ENCODE peak calls at places on chromosomes 12 and 14, in four cellular contexts. W is A673, V is astrocyte, R is HCT116. A is an unnamed sample.

GRCh38 chr12:100403446-100403845 is 46.6 kb downstream of the SLC17A8 start:
- DNase-seq in W (no peak), V (peak; percentile 39), R (no peak), A (no peak)

GRCh38 chr12:51820721-51821422 is 27.6 kb downstream of the FIGNL2 start:
- DNase-seq in W (peak; percentile 78), V (peak; percentile 51), R (no peak), A (peak; percentile 2)

GRCh38 chr14:24690492-24690891 is 56.5 kb upstream of the GZMB start:
- DNase-seq in W (no peak), V (no peak), R (no peak), A (no peak)

GRCh38 chr14:39107624-39108023 is 4.6 kb upstream of the SEC23A start:
- DNase-seq in W (peak; percentile 48), V (peak; percentile 39), R (no peak), A (no peak)

GRCh38 chr14:22099942-22100763 is 426.5 kb upstream of the OR4E1 start:
- DNase-seq in W (peak; percentile 89), V (peak; percentile 3), R (peak; percentile 61), A (no peak)

GRCh38 chr14:51004801-51005526 is 60.7 kb upstream of the PYGL start:
- DNase-seq in W (no peak), V (peak; percentile 69), R (no peak), A (no peak)

GRCh38 chr14:104551851-104552737 is 27.5 kb upstream of the C14orf180 start:
- DNase-seq in W (no peak), V (no peak), R (no peak), A (no peak)

GRCh38 chr14:69749956-69750355 is 17.0 kb upstream of the SRSF5 start:
- DNase-seq in W (no peak), V (no peak), R (no peak), A (no peak)

GRCh38 chr12:6647083-6647604 is at the start of gene ACRBP:
- DNase-seq in W (peak; percentile 82), V (peak; percentile 35), R (no peak), A (no peak)

DNA sequence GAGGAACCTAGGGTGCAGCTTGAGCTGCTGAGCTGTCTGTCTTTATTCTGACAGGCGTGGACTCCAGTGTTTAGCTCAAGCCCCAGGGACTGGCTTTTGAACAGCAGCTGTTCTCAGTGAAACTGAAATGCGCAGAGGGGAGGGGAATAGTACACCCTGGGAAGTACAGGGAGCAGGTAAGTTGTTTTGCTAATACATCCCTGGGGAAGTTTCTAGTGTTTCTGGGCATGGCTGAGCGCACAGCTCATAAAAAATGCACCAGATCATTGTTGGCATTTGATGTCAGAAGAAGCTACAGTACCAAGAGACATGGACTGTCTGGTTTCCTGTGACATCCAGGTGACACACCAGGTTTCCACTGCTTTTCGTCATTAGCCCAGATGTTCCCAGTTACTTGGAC is 659.7 kb downstream of the DIO2 start:
- DNase-seq in W (no peak), V (no peak), R (no peak), A (no peak)
- TF ChIP-seq EZH2 in W (no peak), V (no peak), R (no peak), A (no peak)

DNA sequence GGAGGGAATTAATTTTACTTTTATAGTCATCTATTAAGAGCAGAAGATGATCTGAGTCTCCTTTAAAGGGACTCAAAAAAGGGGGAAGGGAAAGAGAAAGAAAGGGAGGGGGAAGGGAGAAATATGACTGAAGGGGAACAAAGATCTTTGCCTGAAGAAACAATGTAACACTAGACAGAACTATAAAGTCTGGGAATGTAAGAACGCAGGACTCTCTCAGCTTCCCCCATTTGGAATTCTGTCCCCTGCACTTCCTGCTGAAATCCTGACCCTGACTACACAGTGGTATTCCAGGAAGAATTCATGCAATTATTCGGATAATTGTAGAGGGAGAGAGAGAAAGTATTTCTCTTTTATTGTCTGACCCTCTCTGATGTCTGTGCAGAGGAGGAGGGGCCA is 8.6 kb upstream of the HOXC11 start:
- DNase-seq in W (no peak), V (no peak), R (no peak), A (no peak)
- TF ChIP-seq EZH2 in W (no peak), V (no peak), R (no peak), A (no peak)

GRCh38 chr12:114670257-114670955 is 13.6 kb downstream of the TBX3 start:
- DNase-seq in W (no peak), V (no peak), R (no peak), A (no peak)

GRCh38 chr12:114671321-114671663 is 12.7 kb downstream of the TBX3 start:
- DNase-seq in W (no peak), V (no peak), R (no peak), A (no peak)

GRCh38 chr12:114668151-114668891 is 15.7 kb downstream of the TBX3 start:
- DNase-seq in W (peak; percentile 62), V (peak; percentile 63), R (peak; percentile 61), A (no peak)

GRCh38 chr12:114668905-114669304 is 15.1 kb downstream of the TBX3 start:
- DNase-seq in W (no peak), V (no peak), R (no peak), A (no peak)

GRCh38 chr12:114669501-114670256 is 14.3 kb downstream of the TBX3 start:
- DNase-seq in W (no peak), V (no peak), R (no peak), A (no peak)
- TF ChIP-seq EZH2 in W (peak; percentile 34), V (peak; percentile 31), R (no peak), A (no peak)

GRCh38 chr12:112740387-112740934 is 51.1 kb upstream of the RPH3A start:
- DNase-seq in W (no peak), V (no peak), R (no peak), A (no peak)

GRCh38 chr12:112735296-112735695 is 56.3 kb upstream of the RPH3A start:
- DNase-seq in W (no peak), V (no peak), R (no peak), A (peak; percentile 64)

GRCh38 chr12:112738531-112738930 is 53.0 kb upstream of the RPH3A start:
- DNase-seq in W (no peak), V (no peak), R (no peak), A (no peak)

DNA sequence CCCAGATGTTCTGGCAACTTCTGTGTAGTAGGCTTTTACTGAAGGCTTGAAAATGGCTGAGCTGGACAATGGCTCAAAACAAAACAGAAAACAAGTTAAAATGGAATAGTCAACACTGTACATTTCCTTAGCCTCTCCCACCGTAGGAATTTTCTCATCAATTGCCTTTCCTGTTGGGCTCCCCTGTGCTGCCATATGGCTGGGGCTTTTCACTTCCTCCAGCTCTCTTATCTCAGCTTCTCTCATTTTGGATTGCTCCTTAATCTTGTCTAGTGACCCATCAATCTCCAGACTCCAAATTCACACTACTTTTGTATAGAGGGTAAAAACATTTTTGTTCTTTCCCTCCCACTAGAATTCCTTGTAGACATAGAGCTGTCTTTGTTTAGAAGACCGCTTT is 50.4 kb upstream of the RPH3A start:
- DNase-seq in W (peak; percentile 29), V (no peak), R (no peak), A (no peak)
- TF ChIP-seq EZH2 in W (no peak), V (no peak), R (no peak), A (no peak)

GRCh38 chr12:71439362-71439612 is 311 bp upstream of the LGR5 start:
- DNase-seq in W (no peak), V (no peak), R (no peak), A (no peak)

GRCh38 chr12:71438670-71439361 is 782 bp upstream of the LGR5 start:
- DNase-seq in W (peak; percentile 19), V (no peak), R (no peak), A (no peak)

GRCh38 chr12:71441350-71441748 is 1.8 kb downstream of the LGR5 start:
- DNase-seq in W (no peak), V (no peak), R (no peak), A (no peak)

GRCh38 chr12:71440393-71441349 is 1.1 kb downstream of the LGR5 start:
- DNase-seq in W (peak; percentile 19), V (no peak), R (no peak), A (no peak)

GRCh38 chr12:71439613-71440392 is at the start of gene LGR5:
- DNase-seq in W (peak; percentile 84), V (peak; percentile 33), R (no peak), A (no peak)
- TF ChIP-seq EZH2 in W (no peak), V (peak; percentile 67), R (no peak), A (no peak)